ENCODE peak calls at places on chromosomes 16 and 17, in six cellular contexts. One of them, this sample, is unnamed.

GRCh38 chr16:65202461-65202860 is 80.6 kb upstream of the CDH11 start:
- DNase-seq in GM12878: no peak
- DNase-seq in HCT116: no peak
- DNase-seq in SK-N-SH: no peak
- DNase-seq in K562: no peak
- DNase-seq in H1: no peak
- DNase-seq in this sample: no peak

GRCh38 chr17:12637015-12637414 is 28.7 kb upstream of the MYOCD start:
- DNase-seq in H1: peak
- DNase-seq in SK-N-SH: no peak
- DNase-seq in HCT116: no peak
- DNase-seq in GM12878: no peak
- DNase-seq in K562: no peak
- DNase-seq in this sample: no peak

GRCh38 chr16:19860146-19861030 is 24.3 kb downstream of the GPRC5B start:
- DNase-seq in H1: peak
- DNase-seq in SK-N-SH: no peak
- DNase-seq in K562: no peak
- DNase-seq in HCT116: no peak
- DNase-seq in GM12878: no peak
- DNase-seq in this sample: no peak

GRCh38 chr17:65797809-65798208 is 236.4 kb upstream of the AXIN2 start:
- DNase-seq in K562: peak
- DNase-seq in HCT116: no peak
- DNase-seq in H1: peak
- DNase-seq in SK-N-SH: peak
- DNase-seq in GM12878: no peak
- DNase-seq in this sample: peak

GRCh38 chr17:65473363-65473762 is 88.1 kb downstream of the AXIN2 start:
- DNase-seq in HCT116: no peak
- DNase-seq in K562: no peak
- DNase-seq in GM12878: no peak
- DNase-seq in SK-N-SH: no peak
- DNase-seq in H1: no peak
- DNase-seq in this sample: no peak

GRCh38 chr17:78127240-78127887 is 1.2 kb downstream of the TMC6 start:
- DNase-seq in GM12878: no peak
- DNase-seq in K562: peak
- DNase-seq in HCT116: no peak
- DNase-seq in H1: no peak
- DNase-seq in SK-N-SH: peak
- DNase-seq in this sample: peak

GRCh38 chr16:49986351-49987124 is 38.5 kb upstream of the CNEP1R1 start:
- DNase-seq in H1: no peak
- DNase-seq in SK-N-SH: peak
- DNase-seq in HCT116: peak
- DNase-seq in GM12878: no peak
- DNase-seq in K562: peak
- DNase-seq in this sample: peak

GRCh38 chr17:8393470-8394231 is 4.0 kb downstream of the RNF222 start:
- DNase-seq in HCT116: no peak
- DNase-seq in H1: no peak
- DNase-seq in SK-N-SH: no peak
- DNase-seq in K562: no peak
- DNase-seq in GM12878: no peak
- DNase-seq in this sample: no peak

GRCh38 chr16:11399261-11399831 is 54.1 kb downstream of the RMI2 start:
- DNase-seq in K562: no peak
- DNase-seq in GM12878: no peak
- DNase-seq in HCT116: no peak
- DNase-seq in H1: no peak
- DNase-seq in SK-N-SH: peak
- DNase-seq in this sample: no peak

GRCh38 chr16:8575399-8575798 is 14.9 kb downstream of the TMEM114 start:
- DNase-seq in HCT116: no peak
- DNase-seq in H1: no peak
- DNase-seq in K562: no peak
- DNase-seq in SK-N-SH: no peak
- DNase-seq in GM12878: no peak
- DNase-seq in this sample: no peak

GRCh38 chr16:53559552-53559951 is 56.5 kb upstream of the AKTIP start:
- DNase-seq in HCT116: no peak
- DNase-seq in SK-N-SH: no peak
- DNase-seq in K562: peak
- DNase-seq in GM12878: no peak
- DNase-seq in H1: no peak
- DNase-seq in this sample: no peak

GRCh38 chr16:50680907-50681885 is at the start of gene SNX20:
- DNase-seq in K562: no peak
- DNase-seq in HCT116: no peak
- DNase-seq in SK-N-SH: no peak
- DNase-seq in GM12878: peak
- DNase-seq in H1: no peak
- DNase-seq in this sample: no peak

GRCh38 chr17:35578929-35579448 is 618 bp upstream of the PEX12 start:
- DNase-seq in K562: no peak
- DNase-seq in HCT116: no peak
- DNase-seq in GM12878: no peak
- DNase-seq in H1: no peak
- DNase-seq in SK-N-SH: peak
- DNase-seq in this sample: no peak

GRCh38 chr16:87926246-87927194 is 9.8 kb downstream of the CA5A start:
- DNase-seq in K562: no peak
- DNase-seq in GM12878: no peak
- DNase-seq in H1: no peak
- DNase-seq in SK-N-SH: no peak
- DNase-seq in HCT116: no peak
- DNase-seq in this sample: no peak

GRCh38 chr16:14562691-14563491 is 67.2 kb downstream of the PARN start:
- DNase-seq in K562: peak
- DNase-seq in HCT116: no peak
- DNase-seq in H1: no peak
- DNase-seq in GM12878: no peak
- DNase-seq in SK-N-SH: no peak
- DNase-seq in this sample: peak

GRCh38 chr17:66767164-66767933 is 67.6 kb upstream of the CACNG5 start:
- DNase-seq in H1: no peak
- DNase-seq in GM12878: no peak
- DNase-seq in HCT116: no peak
- DNase-seq in SK-N-SH: no peak
- DNase-seq in K562: no peak
- DNase-seq in this sample: no peak

GRCh38 chr17:55303701-55304145 is 39.0 kb downstream of the HLF start:
- DNase-seq in K562: peak
- DNase-seq in SK-N-SH: no peak
- DNase-seq in H1: no peak
- DNase-seq in GM12878: no peak
- DNase-seq in HCT116: no peak
- DNase-seq in this sample: no peak

GRCh38 chr16:84755004-84755672 is 55.3 kb downstream of the USP10 start:
- DNase-seq in H1: no peak
- DNase-seq in K562: no peak
- DNase-seq in GM12878: no peak
- DNase-seq in SK-N-SH: no peak
- DNase-seq in HCT116: no peak
- DNase-seq in this sample: no peak

GRCh38 chr16:55842369-55843104 is 9.6 kb upstream of the CES1 start:
- DNase-seq in GM12878: no peak
- DNase-seq in HCT116: peak
- DNase-seq in SK-N-SH: peak
- DNase-seq in H1: no peak
- DNase-seq in K562: peak
- DNase-seq in this sample: peak

GRCh38 chr17:47266782-47267181 is 13.2 kb downstream of the ITGB3 start:
- DNase-seq in SK-N-SH: no peak
- DNase-seq in HCT116: no peak
- DNase-seq in H1: no peak
- DNase-seq in GM12878: no peak
- DNase-seq in K562: no peak
- DNase-seq in this sample: no peak

GRCh38 chr17:45410144-45411091 is 22.3 kb downstream of the ARHGAP27 start:
- DNase-seq in K562: no peak
- DNase-seq in HCT116: no peak
- DNase-seq in GM12878: no peak
- DNase-seq in H1: no peak
- DNase-seq in SK-N-SH: peak
- DNase-seq in this sample: no peak

GRCh38 chr16:82653550-82654511 is 27.1 kb downstream of the CDH13 start:
- DNase-seq in GM12878: peak
- DNase-seq in SK-N-SH: no peak
- DNase-seq in K562: peak
- DNase-seq in HCT116: peak
- DNase-seq in H1: no peak
- DNase-seq in this sample: peak
- TF ChIP-seq YY1 in GM12878: peak
- TF ChIP-seq YY1 in SK-N-SH: no peak
- TF ChIP-seq YY1 in K562: no peak
- TF ChIP-seq YY1 in HCT116: no peak
- TF ChIP-seq YY1 in H1: no peak
- TF ChIP-seq YY1 in this sample: no peak

GRCh38 chr17:73431401-73432205 is 119.8 kb upstream of the CDC42EP4 start:
- DNase-seq in H1: no peak
- DNase-seq in SK-N-SH: no peak
- DNase-seq in HCT116: no peak
- DNase-seq in GM12878: no peak
- DNase-seq in K562: no peak
- DNase-seq in this sample: no peak
- TF ChIP-seq YY1 in H1: no peak
- TF ChIP-seq YY1 in SK-N-SH: no peak
- TF ChIP-seq YY1 in HCT116: no peak
- TF ChIP-seq YY1 in GM12878: no peak
- TF ChIP-seq YY1 in K562: no peak
- TF ChIP-seq YY1 in this sample: no peak

GRCh38 chr16:81627729-81628128 is 151.4 kb upstream of the PLCG2 start:
- DNase-seq in GM12878: no peak
- DNase-seq in SK-N-SH: no peak
- DNase-seq in H1: no peak
- DNase-seq in K562: no peak
- DNase-seq in HCT116: no peak
- DNase-seq in this sample: no peak

GRCh38 chr16:81624718-81625543 is 154.2 kb upstream of the PLCG2 start:
- DNase-seq in HCT116: no peak
- DNase-seq in H1: no peak
- DNase-seq in GM12878: no peak
- DNase-seq in K562: peak
- DNase-seq in SK-N-SH: no peak
- DNase-seq in this sample: peak

GRCh38 chr16:81625544-81626152 is 153.4 kb upstream of the PLCG2 start:
- DNase-seq in SK-N-SH: no peak
- DNase-seq in HCT116: no peak
- DNase-seq in GM12878: no peak
- DNase-seq in H1: no peak
- DNase-seq in K562: no peak
- DNase-seq in this sample: no peak

GRCh38 chr16:81627024-81627423 is 152.1 kb upstream of the PLCG2 start:
- DNase-seq in HCT116: no peak
- DNase-seq in GM12878: no peak
- DNase-seq in K562: no peak
- DNase-seq in H1: no peak
- DNase-seq in SK-N-SH: no peak
- DNase-seq in this sample: no peak

DNA sequence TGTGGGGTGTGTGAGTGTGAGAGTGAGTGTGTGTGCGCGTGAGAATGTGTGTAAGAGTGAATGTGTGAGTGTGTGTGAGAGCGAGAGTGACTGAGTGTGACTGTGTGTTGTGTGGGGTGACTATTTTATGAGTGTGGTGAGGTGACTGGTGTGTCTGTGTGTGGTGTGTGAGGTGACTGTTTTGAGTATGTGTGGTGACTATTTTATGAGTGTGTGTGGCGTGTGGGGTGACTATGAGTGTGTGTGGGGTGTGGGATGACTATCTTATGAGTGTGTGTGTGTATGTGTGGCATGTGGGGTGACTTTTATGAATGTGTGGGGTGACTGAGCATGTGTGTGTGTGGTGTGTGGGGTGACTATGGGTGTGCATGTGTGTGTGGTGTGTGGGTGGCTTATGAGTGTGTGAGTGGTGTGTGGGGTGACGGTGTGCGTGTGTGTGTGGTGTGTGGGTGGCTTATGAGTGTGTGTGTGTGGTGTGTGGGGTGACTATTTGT is 152.9 kb upstream of the PLCG2 start:
- DNase-seq in SK-N-SH: no peak
- DNase-seq in K562: no peak
- DNase-seq in HCT116: no peak
- DNase-seq in GM12878: no peak
- DNase-seq in H1: no peak
- DNase-seq in this sample: no peak
- TF ChIP-seq YY1 in SK-N-SH: no peak
- TF ChIP-seq YY1 in K562: no peak
- TF ChIP-seq YY1 in HCT116: no peak
- TF ChIP-seq YY1 in GM12878: no peak
- TF ChIP-seq YY1 in H1: no peak
- TF ChIP-seq YY1 in this sample: no peak

GRCh38 chr17:15412606-15413005 is 54.8 kb downstream of the CDRT4 start:
- DNase-seq in HCT116: no peak
- DNase-seq in K562: no peak
- DNase-seq in H1: no peak
- DNase-seq in GM12878: no peak
- DNase-seq in SK-N-SH: no peak
- DNase-seq in this sample: no peak

GRCh38 chr17:15409721-15410247 is 57.6 kb downstream of the CDRT4 start:
- DNase-seq in H1: no peak
- DNase-seq in K562: no peak
- DNase-seq in GM12878: no peak
- DNase-seq in HCT116: no peak
- DNase-seq in SK-N-SH: no peak
- DNase-seq in this sample: no peak

GRCh38 chr17:15411556-15412198 is 55.7 kb downstream of the CDRT4 start:
- DNase-seq in H1: no peak
- DNase-seq in HCT116: no peak
- DNase-seq in SK-N-SH: no peak
- DNase-seq in K562: no peak
- DNase-seq in GM12878: no peak
- DNase-seq in this sample: no peak

GRCh38 chr17:15414502-15415348 is 52.7 kb downstream of the CDRT4 start:
- DNase-seq in SK-N-SH: no peak
- DNase-seq in GM12878: no peak
- DNase-seq in HCT116: no peak
- DNase-seq in H1: no peak
- DNase-seq in K562: no peak
- DNase-seq in this sample: no peak

DNA sequence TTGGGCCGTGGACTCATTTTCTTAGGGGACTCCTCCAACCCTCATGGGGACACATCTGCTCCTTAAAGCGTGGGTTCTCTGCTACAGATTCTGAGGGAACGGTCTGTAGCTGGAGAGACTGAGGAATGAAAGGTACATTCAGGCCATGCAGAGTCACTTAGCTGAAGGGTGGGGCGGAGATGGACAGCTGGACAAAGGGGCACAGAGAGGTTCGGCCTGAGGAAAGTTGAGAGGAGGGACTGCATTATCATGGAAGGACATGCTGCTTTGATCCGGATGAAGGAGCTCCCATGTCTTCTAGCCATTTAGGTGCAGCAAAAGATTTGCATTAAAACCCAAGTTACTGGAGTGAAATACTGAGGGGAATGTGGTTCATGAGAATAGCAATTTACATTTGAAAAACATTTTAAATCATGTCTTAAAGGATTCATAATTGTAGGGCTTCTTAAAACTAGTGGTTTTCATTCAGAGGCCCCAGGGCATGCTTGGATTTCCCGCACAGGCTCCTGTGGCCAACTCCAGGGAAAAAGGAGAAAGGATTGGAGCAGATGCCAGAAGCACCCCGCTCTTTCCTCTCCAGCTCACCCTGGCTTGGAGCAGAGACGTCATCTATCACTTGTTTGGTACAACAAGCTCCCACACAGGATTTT is 54.2 kb downstream of the CDRT4 start:
- DNase-seq in GM12878: no peak
- DNase-seq in H1: no peak
- DNase-seq in K562: no peak
- DNase-seq in HCT116: no peak
- DNase-seq in SK-N-SH: no peak
- DNase-seq in this sample: no peak
- TF ChIP-seq YY1 in GM12878: no peak
- TF ChIP-seq YY1 in H1: no peak
- TF ChIP-seq YY1 in K562: no peak
- TF ChIP-seq YY1 in HCT116: no peak
- TF ChIP-seq YY1 in SK-N-SH: no peak
- TF ChIP-seq YY1 in this sample: no peak

This sample was measured in HepG2.